ENCODE peak calls at places on chromosomes 4 and X, in ten cellular contexts. S is H9, X is HCT116, F is GM23338, H is PC-3, N is PC-9, C is H1, K is mammary epithelial cell, O is Karpas-422, B is fibroblast of lung. D is an unnamed sample. For H3K27me3, the result is how much of the 10 kb centered on the place peaks cover.

GRCh38 chr4:128524311-128524710 is 236.7 kb upstream of the PGRMC2 start:
- DNase-seq in K (peak), S (no peak), H (peak), N (peak), F (no peak), B (peak), X (peak), O (no peak), C (no peak), D (no peak)

GRCh38 chr4:28469387-28469786 is 1608.7 kb downstream of the STIM2 start:
- DNase-seq in O (no peak), F (no peak), X (no peak), B (no peak), S (no peak), C (no peak), K (no peak), H (peak), N (no peak), D (no peak)

GRCh38 chrX:148530464-148531077 is 30.2 kb downstream of the AFF2 start:
- DNase-seq in K (no peak), C (no peak), O (peak), X (no peak), B (peak), S (no peak), H (peak), F (peak), N (no peak), D (peak)

GRCh38 chr4:76188557-76188956 is 25.1 kb downstream of the SCARB2 start:
- DNase-seq in F (no peak), N (no peak), O (no peak), H (no peak), C (no peak), B (peak), S (no peak), X (no peak), K (no peak), D (no peak)

GRCh38 chr4:88728146-88728545 is 30.5 kb upstream of the NAP1L5 start:
- DNase-seq in N (no peak), X (no peak), K (no peak), C (no peak), O (no peak), F (no peak), S (no peak), H (no peak), B (no peak), D (no peak)

GRCh38 chr4:118817178-118817930 is 18.6 kb downstream of the SEC24D start:
- DNase-seq in X (no peak), K (no peak), F (no peak), N (no peak), H (no peak), B (no peak), O (no peak), S (no peak), C (no peak), D (no peak)

GRCh38 chrX:110173192-110174175 is 144.4 kb downstream of the AMMECR1 start:
- DNase-seq in K (peak), B (peak), F (no peak), N (peak), C (no peak), S (no peak), O (no peak), X (no peak), H (peak), D (no peak)

GRCh38 chr4:32847466-32847865 is 2127.3 kb downstream of the PCDH7 start:
- DNase-seq in O (no peak), C (no peak), K (no peak), F (peak), X (no peak), B (peak), S (no peak), N (no peak), H (peak), D (no peak)

GRCh38 chr4:123588631-123589223 is 192.1 kb downstream of the SPRY1 start:
- DNase-seq in C (no peak), F (no peak), X (no peak), N (no peak), S (no peak), K (peak), B (peak), O (no peak), H (peak), D (no peak)

GRCh38 chr4:174037631-174038030 is 245.8 kb downstream of the FBXO8 start:
- DNase-seq in O (no peak), C (no peak), S (no peak), F (no peak), X (no peak), N (no peak), B (no peak), K (no peak), H (no peak), D (no peak)

GRCh38 chr4:152536545-152537182 is 772 bp upstream of the FBXW7 start:
- DNase-seq in F (peak), B (peak), K (peak), H (peak), O (peak), S (no peak), X (peak), N (no peak), C (no peak), D (no peak)

GRCh38 chr4:147480891-147481576 is at the start of gene EDNRA:
- DNase-seq in F (peak), H (peak), S (peak), O (no peak), C (no peak), N (peak), B (peak), K (no peak), X (no peak), D (no peak)

GRCh38 chr4:8538076-8538702 is 42.0 kb upstream of the GPR78 start:
- DNase-seq in S (no peak), N (no peak), X (no peak), H (no peak), F (no peak), C (no peak), K (no peak), B (no peak), O (no peak), D (no peak)

GRCh38 chr4:41050116-41050515 is 164.2 kb downstream of the APBB2 start:
- DNase-seq in B (peak), S (no peak), H (no peak), F (no peak), N (no peak), O (no peak), X (no peak), C (no peak), K (no peak), D (no peak)

GRCh38 chrX:16039363-16039762 is 84.0 kb upstream of the GRPR start:
- DNase-seq in N (no peak), B (no peak), S (no peak), K (no peak), C (no peak), X (no peak), F (no peak), H (no peak), O (no peak), D (no peak)

GRCh38 chrX:83510466-83511181 is 2.5 kb downstream of the POU3F4 start:
- DNase-seq in H (no peak), S (peak), B (no peak), C (no peak), F (peak), X (no peak), N (no peak), K (no peak), O (no peak), D (no peak)

GRCh38 chrX:133923548-133923947 is 61.8 kb downstream of the GPC3 start:
- DNase-seq in O (no peak), N (no peak), C (no peak), S (no peak), F (no peak), B (no peak), X (no peak), H (no peak), K (no peak), D (peak)

GRCh38 chr4:141054446-141054845 is 78.8 kb downstream of the RNF150 start:
- DNase-seq in S (no peak), B (no peak), F (no peak), O (no peak), H (no peak), N (no peak), C (no peak), X (no peak), K (no peak), D (no peak)

GRCh38 chrX:96703379-96703778 is 18.7 kb downstream of the DIAPH2 start:
- DNase-seq in N (no peak), O (no peak), K (no peak), H (no peak), X (no peak), F (no peak), C (no peak), S (no peak), B (no peak), D (no peak)

GRCh38 chr4:53196872-53197759 is 168.7 kb downstream of the SCFD2 start:
- DNase-seq in X (peak), C (no peak), B (peak), H (peak), S (no peak), F (peak), N (no peak), O (peak), K (peak), D (no peak)

GRCh38 chrX:135596495-135596894 is 76.0 kb downstream of the INTS6L start:
- DNase-seq in X (peak), S (peak), C (peak), B (peak), H (peak), F (peak), K (peak), O (peak), N (no peak), D (peak)

GRCh38 chr4:139809207-139810157 is 143.9 kb downstream of the MGST2 start:
- DNase-seq in B (no peak), X (no peak), K (no peak), O (no peak), H (no peak), N (no peak), C (no peak), S (no peak), F (no peak), D (no peak)

GRCh38 chr4:158581161-158581560 is 59.5 kb downstream of the RXFP1 start:
- DNase-seq in X (no peak), B (peak), F (no peak), O (no peak), S (no peak), N (no peak), K (peak), C (no peak), H (no peak), D (no peak)

GRCh38 chr4:37244583-37245390 is at the start of gene NWD2:
- DNase-seq in C (no peak), O (no peak), N (no peak), H (no peak), F (peak), S (peak), B (peak), K (peak), X (no peak), D (no peak)
- H3K27me3 ChIP-seq in C (half or more), O (under half), N (under half), H (under half), F (half or more), S (under half), B (under half), K (under half), X (under half), D (under half)

GRCh38 chr4:154519214-154519613 is 27.6 kb upstream of the DCHS2 start:
- DNase-seq in N (no peak), K (no peak), X (no peak), O (no peak), S (no peak), F (no peak), C (no peak), H (no peak), B (no peak), D (no peak)
- H3K4me2 ChIP-seq in N (no peak), K (no peak), X (no peak), O (no peak), S (no peak), F (no peak), C (no peak), H (no peak), B (no peak), D (no peak)

GRCh38 chrX:12138366-12139313 is at the start of gene FRMPD4:
- DNase-seq in O (no peak), F (peak), C (no peak), B (peak), S (peak), H (peak), K (peak), X (no peak), N (no peak), D (no peak)
- H3K27me3 ChIP-seq in O (under half), F (under half), C (under half), B (under half), S (under half), H (under half), K (under half), X (under half), N (under half), D (under half)

DNA sequence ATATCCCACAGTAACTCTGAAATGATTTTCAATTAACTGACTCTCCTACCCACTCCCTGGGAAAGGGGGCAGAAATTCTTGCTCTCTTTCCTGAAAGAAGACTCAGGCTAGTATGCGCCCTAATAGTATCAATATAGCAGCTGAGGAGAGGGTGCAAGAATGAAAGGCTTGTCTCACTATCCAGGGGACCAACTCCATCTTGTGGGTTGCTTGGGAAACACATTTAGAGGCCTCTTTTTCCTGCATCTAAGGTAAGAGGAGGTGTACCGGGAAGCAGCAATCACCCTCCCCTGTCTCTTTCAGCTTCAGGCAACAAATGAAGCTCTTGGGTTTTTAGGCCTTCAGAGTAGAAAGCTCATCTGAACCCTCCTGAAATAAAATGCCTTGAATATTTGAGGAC is 11.3 kb downstream of the TMEM255A start:
- DNase-seq in X (no peak), S (peak), O (no peak), H (peak), K (peak), B (no peak), N (no peak), C (no peak), F (peak), D (no peak)
- H3K4me2 ChIP-seq in X (no peak), S (no peak), O (no peak), H (no peak), K (no peak), B (no peak), N (no peak), C (no peak), F (no peak), D (no peak)

GRCh38 chr4:3871181-3871852 is 105.1 kb downstream of the ADRA2C start:
- DNase-seq in O (no peak), H (no peak), S (peak), F (peak), X (no peak), B (no peak), N (no peak), C (peak), K (no peak), D (peak)

GRCh38 chr4:3874525-3875110 is 108.4 kb downstream of the ADRA2C start:
- DNase-seq in B (no peak), N (no peak), K (no peak), F (no peak), X (no peak), H (no peak), C (no peak), O (peak), S (no peak), D (no peak)

GRCh38 chr4:3871881-3872833 is 106.0 kb downstream of the ADRA2C start:
- DNase-seq in O (no peak), N (no peak), X (no peak), H (no peak), K (no peak), S (peak), B (no peak), F (peak), C (no peak), D (no peak)

GRCh38 chr4:3873446-3874415 is 107.5 kb downstream of the ADRA2C start:
- DNase-seq in X (no peak), B (no peak), S (peak), K (no peak), H (no peak), N (no peak), O (peak), F (peak), C (no peak), D (no peak)

GRCh38 chr4:3872834-3873313 is 106.7 kb downstream of the ADRA2C start:
- DNase-seq in S (peak), X (no peak), C (no peak), F (peak), N (no peak), O (no peak), B (no peak), H (no peak), K (no peak), D (no peak)
- H3K27me3 ChIP-seq in S (under half), X (under half), C (under half), F (under half), N (under half), O (under half), B (under half), H (under half), K (under half), D (under half)

GRCh38 chrX:130523460-130524394 is 121.9 kb downstream of the RBMX2 start:
- DNase-seq in F (peak), K (no peak), B (peak), N (no peak), O (no peak), X (no peak), H (peak), S (peak), C (no peak), D (no peak)
- H3K4me2 ChIP-seq in F (peak), K (peak), B (peak), N (no peak), O (no peak), X (no peak), H (peak), S (peak), C (peak), D (no peak)

GRCh38 chr4:5996641-5997040 is 21.6 kb downstream of the C4orf50 start:
- DNase-seq in S (peak), F (no peak), K (no peak), X (no peak), C (no peak), O (no peak), N (no peak), B (no peak), H (no peak), D (no peak)

GRCh38 chr4:5993876-5994811 is 24.1 kb downstream of the C4orf50 start:
- DNase-seq in N (no peak), C (no peak), H (no peak), B (no peak), S (peak), F (no peak), K (no peak), O (no peak), X (no peak), D (no peak)

GRCh38 chr4:5998333-5998936 is 19.8 kb downstream of the C4orf50 start:
- DNase-seq in C (peak), F (peak), H (peak), O (peak), S (peak), N (peak), B (peak), K (peak), X (peak), D (peak)

GRCh38 chr4:5993063-5993745 is 25.0 kb downstream of the C4orf50 start:
- DNase-seq in K (no peak), S (peak), F (no peak), X (no peak), C (no peak), O (peak), N (no peak), H (no peak), B (no peak), D (no peak)

DNA sequence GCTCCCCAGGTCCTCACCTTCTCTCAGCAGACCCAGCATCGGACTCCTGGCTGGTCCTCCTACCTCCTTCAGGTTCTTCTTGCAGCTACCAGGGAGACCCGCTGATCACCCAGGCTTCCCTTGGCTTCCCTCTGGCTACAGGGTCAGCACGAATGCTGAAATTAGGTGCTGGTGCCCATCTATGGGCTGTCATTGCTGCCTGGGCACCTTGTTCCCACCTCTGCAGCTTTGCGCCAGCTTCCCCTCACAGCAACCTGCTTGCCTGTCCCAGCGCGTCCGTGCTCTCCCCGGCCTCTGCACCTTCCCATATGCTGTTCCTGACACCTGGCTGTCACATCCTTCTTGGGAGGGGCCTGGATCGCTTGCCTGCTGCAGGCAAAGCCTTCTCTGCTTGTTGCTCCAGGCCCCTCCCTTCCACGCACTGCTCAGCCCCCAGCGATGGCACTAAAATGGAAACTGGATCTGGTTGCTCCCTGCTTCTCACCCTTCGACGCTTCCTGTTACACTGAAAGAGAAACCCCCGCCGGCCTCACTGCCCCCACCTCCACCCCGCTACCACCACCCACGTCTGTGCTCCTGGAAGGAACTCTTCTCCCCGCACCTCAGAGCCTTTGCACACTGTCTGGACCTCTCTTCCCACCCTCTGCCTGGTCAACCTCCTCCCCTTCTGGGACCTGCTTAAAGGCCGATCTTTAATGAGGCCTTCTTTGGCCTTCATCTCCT is 22.2 kb downstream of the C4orf50 start:
- DNase-seq in B (no peak), K (no peak), F (no peak), H (no peak), X (no peak), N (no peak), C (no peak), S (peak), O (no peak), D (no peak)
- H3K27me3 ChIP-seq in B (under half), K (under half), F (under half), H (under half), X (under half), N (under half), C (under half), S (under half), O (under half), D (under half)

DNA sequence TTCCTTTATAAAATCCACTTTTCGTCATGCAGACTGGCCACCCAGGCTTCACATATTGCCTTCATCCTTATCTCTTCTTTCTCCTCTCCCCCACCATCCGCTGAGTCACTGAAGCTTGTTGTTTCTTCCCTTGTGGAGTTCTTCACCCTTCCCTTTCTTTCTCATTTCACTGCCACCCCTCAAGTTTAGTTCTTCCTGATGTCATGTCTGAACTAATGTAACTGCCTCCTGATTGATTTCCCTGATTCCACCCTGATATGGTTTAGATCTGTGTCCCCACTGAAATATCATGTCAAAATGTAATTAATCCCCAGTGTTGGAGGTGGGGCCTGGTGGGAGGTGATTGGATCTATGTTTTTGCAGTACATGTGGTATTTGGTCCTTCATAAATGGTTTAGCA is 151.4 kb downstream of the CPEB2 start:
- DNase-seq in B (no peak), C (no peak), X (no peak), H (no peak), S (no peak), O (no peak), N (no peak), F (no peak), K (no peak), D (no peak)
- H3K4me2 ChIP-seq in B (no peak), C (no peak), X (no peak), H (no peak), S (no peak), O (no peak), N (no peak), F (no peak), K (no peak), D (no peak)

GRCh38 chr4:125838924-125839323 is 524.2 kb downstream of the FAT4 start:
- DNase-seq in K (no peak), F (no peak), O (no peak), B (no peak), X (no peak), S (no peak), N (no peak), H (no peak), C (no peak), D (no peak)
- H3K27me3 ChIP-seq in K (under half), F (under half), O (under half), B (under half), X (under half), S (under half), N (under half), H (under half), C (under half), D (under half)

D was measured in DND-41.